ENCODE peak calls at places on chromosomes 13 and 19, in eight cellular contexts. Q, E, U, P, O, A, J and C are unnamed samples.

GRCh38 chr19:29837448-29837961 is 25.7 kb downstream of the CCNE1 start:
- DNase-seq in J (no peak), U (no peak), O (peak; percentile 68), A (no peak), P (no peak), E (no peak), Q (no peak), C (no peak)

GRCh38 chr13:33105387-33106005 is 89.3 kb downstream of the KL start:
- DNase-seq in Q (no peak), U (no peak), A (no peak), P (no peak), O (no peak), E (no peak), J (no peak), C (no peak)

GRCh38 chr13:93861818-93862217 is 617.7 kb downstream of the DCT start:
- DNase-seq in A (no peak), P (no peak), J (no peak), O (no peak), E (no peak), Q (no peak), U (no peak), C (no peak)

GRCh38 chr13:105196052-105196451 is 1339.4 kb downstream of the EFNB2 start:
- DNase-seq in J (peak; percentile 66), Q (no peak), O (no peak), A (peak; percentile 6), U (no peak), E (no peak), P (no peak), C (no peak)

GRCh38 chr19:13692096-13692495 is 72.2 kb upstream of the MRI1 start:
- DNase-seq in O (no peak), A (no peak), U (no peak), P (no peak), Q (no peak), J (no peak), E (peak; percentile 14), C (no peak)

GRCh38 chr13:50353651-50354415 is 338.6 kb downstream of the KCNRG start:
- DNase-seq in O (no peak), E (no peak), Q (no peak), A (no peak), P (no peak), U (no peak), J (no peak), C (no peak)

GRCh38 chr13:92547256-92547655 is 679.4 kb upstream of the GPC6 start:
- DNase-seq in J (no peak), O (no peak), U (no peak), P (no peak), E (no peak), A (no peak), Q (no peak), C (no peak)

GRCh38 chr19:36916991-36917390 is 859 bp downstream of the ZNF568 start:
- DNase-seq in Q (no peak), O (peak; percentile 9), E (no peak), U (no peak), J (no peak), A (no peak), P (no peak), C (no peak)

GRCh38 chr13:91491980-91492379 is 93.6 kb downstream of the GPC5 start:
- DNase-seq in A (no peak), O (no peak), Q (no peak), P (no peak), E (no peak), U (no peak), J (no peak), C (no peak)

GRCh38 chr13:36981156-36981743 is 17.9 kb downstream of the ALG5 start:
- DNase-seq in J (no peak), O (no peak), Q (no peak), P (no peak), A (no peak), U (no peak), E (no peak), C (no peak)

GRCh38 chr13:41224113-41225110 is 30.0 kb upstream of the KBTBD7 start:
- DNase-seq in E (no peak), O (no peak), U (no peak), Q (no peak), P (no peak), A (no peak), J (no peak), C (no peak)

GRCh38 chr13:41222259-41222852 is 28.0 kb upstream of the KBTBD7 start:
- DNase-seq in Q (no peak), E (peak; percentile 45), U (peak; percentile 30), O (no peak), P (peak; percentile 39), J (peak; percentile 67), A (peak; percentile 46), C (no peak)
- TF ChIP-seq CTCF in Q (peak; percentile 77), E (no peak), U (peak; percentile 76), O (peak; percentile 76), P (peak; percentile 69), J (peak; percentile 84), A (peak; percentile 75), C (peak; percentile 86)

GRCh38 chr19:32866061-32866460 is 3.5 kb downstream of the SLC7A9 start:
- DNase-seq in J (no peak), P (no peak), U (no peak), E (no peak), O (no peak), Q (no peak), A (no peak), C (no peak)

GRCh38 chr19:32869369-32870153 is at the start of gene SLC7A9:
- DNase-seq in U (no peak), A (no peak), P (no peak), E (no peak), J (no peak), O (no peak), Q (no peak), C (no peak)

GRCh38 chr19:32870154-32870573 is 597 bp upstream of the SLC7A9 start:
- DNase-seq in O (no peak), J (peak; percentile 69), Q (no peak), U (no peak), P (no peak), A (no peak), E (no peak), C (no peak)

GRCh38 chr19:32866564-32867265 is 2.9 kb downstream of the SLC7A9 start:
- DNase-seq in J (peak; percentile 37), O (no peak), Q (no peak), P (no peak), U (no peak), E (no peak), A (no peak), C (no peak)

DNA sequence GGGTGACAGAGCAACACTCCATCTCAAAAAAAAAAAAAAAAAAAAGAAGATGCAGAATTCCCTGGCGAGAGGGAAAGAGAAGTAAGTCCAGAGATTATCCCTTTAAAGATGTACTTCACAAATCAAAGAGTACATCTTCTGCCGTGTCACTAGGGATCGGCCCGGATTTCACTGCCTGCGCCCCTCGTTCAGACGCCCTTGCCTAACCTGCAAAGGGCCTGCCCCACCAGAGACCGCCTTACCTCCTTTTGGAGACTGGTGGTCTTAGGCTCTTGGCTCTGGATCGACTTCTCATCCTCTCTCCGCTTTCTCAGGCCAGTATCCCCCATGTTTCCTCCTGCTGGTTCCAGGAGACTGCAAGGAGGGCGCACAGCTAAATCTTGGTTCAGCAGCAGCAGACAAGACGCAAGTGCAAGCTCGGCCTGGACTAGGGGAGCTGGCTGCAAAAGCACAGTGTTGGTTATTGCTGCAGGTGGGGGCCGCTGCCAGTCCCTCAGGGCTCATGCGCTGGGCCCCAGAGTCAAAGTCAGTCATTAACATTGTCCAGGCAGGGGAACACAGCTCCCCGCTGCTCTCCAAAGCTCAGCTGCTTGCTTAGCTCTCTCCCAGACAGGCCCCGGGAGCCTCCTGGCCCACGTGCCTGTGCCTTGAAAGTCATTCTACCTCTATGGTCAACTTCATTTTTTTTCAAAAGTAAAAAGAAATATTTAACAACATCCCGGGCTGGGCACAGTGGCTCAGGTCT is 1.2 kb downstream of the SLC7A9 start:
- DNase-seq in O (no peak), J (no peak), E (no peak), P (no peak), A (no peak), U (no peak), Q (no peak), C (no peak)
- TF ChIP-seq CTCF in O (no peak), J (no peak), E (no peak), P (no peak), A (no peak), U (no peak), Q (no peak), C (no peak)

DNA sequence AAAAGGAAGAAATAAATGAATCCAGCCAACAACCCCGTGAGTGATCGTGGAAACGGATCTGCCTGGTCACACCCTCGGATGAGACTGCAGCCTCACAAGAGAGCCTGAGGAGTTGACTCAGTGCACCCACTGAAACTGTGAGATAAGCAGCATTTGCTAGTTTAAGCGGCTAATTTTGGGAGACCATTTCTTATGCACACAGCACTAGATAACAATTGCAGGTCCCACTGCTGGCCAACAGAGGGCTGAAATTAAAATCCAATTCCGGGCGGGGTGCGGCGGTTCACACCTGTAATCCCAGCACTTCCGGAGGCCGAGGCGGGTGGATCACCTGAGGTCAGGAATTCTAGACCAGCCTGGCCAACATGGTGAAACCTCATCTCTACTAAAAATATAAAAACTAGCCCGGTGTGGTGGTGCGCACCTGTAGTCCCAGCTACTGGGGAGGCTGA is 3.6 kb downstream of the UQCR11 start:
- DNase-seq in P (no peak), U (no peak), Q (no peak), O (no peak), A (no peak), E (no peak), J (no peak), C (no peak)
- TF ChIP-seq CTCF in P (no peak), U (no peak), Q (no peak), O (no peak), A (peak; percentile 7), E (no peak), J (peak; percentile 53), C (no peak)

GRCh38 chr19:7382694-7383093 is 34.0 kb downstream of the ARHGEF18 start:
- DNase-seq in O (no peak), J (peak; percentile 45), P (no peak), U (no peak), Q (no peak), A (no peak), E (no peak), C (no peak)

GRCh38 chr19:7386769-7387168 is 38.0 kb downstream of the ARHGEF18 start:
- DNase-seq in U (no peak), E (no peak), J (no peak), P (no peak), O (no peak), Q (no peak), A (no peak), C (no peak)

GRCh38 chr19:7383284-7383683 is 34.5 kb downstream of the ARHGEF18 start:
- DNase-seq in E (no peak), P (no peak), U (no peak), J (no peak), Q (no peak), A (no peak), O (no peak), C (no peak)

GRCh38 chr19:7385062-7385461 is 36.3 kb downstream of the ARHGEF18 start:
- DNase-seq in O (no peak), E (no peak), A (no peak), Q (no peak), P (no peak), U (no peak), J (no peak), C (no peak)

GRCh38 chr19:7386308-7386707 is 37.6 kb downstream of the ARHGEF18 start:
- DNase-seq in Q (no peak), O (no peak), E (no peak), J (peak; percentile 40), A (no peak), U (no peak), P (no peak), C (no peak)
- TF ChIP-seq CTCF in Q (no peak), O (peak; percentile 33), E (no peak), J (peak; percentile 28), A (no peak), U (no peak), P (no peak), C (no peak)

GRCh38 chr19:45092747-45093678 is at the start of gene PPP1R37:
- DNase-seq in Q (peak; percentile 86), A (peak; percentile 89), O (peak; percentile 89), J (peak; percentile 95), U (peak; percentile 95), P (peak; percentile 91), E (peak; percentile 96), C (peak; percentile 95)
- TF ChIP-seq CTCF in Q (peak; percentile 11), A (no peak), O (no peak), J (peak; percentile 39), U (peak; percentile 52), P (no peak), E (no peak), C (peak; percentile 48)